ENCODE peak calls at places on chromosome X, in eight cellular contexts. O, P, I, N, X, W, G and D are unnamed samples.

GRCh38 chrX:39258331-39258730 is 457.1 kb downstream of the MID1IP1 start:
- DNase-seq in G (no peak), I (peak), X (no peak), W (no peak), N (peak), P (no peak), O (no peak), D (no peak)

GRCh38 chrX:109312757-109313156 is 169.1 kb downstream of the GUCY2F start:
- DNase-seq in O (no peak), I (no peak), X (no peak), W (no peak), G (no peak), N (no peak), P (no peak), D (no peak)

GRCh38 chrX:106397788-106398538 is 213.8 kb upstream of the RADX start:
- DNase-seq in G (no peak), P (no peak), I (no peak), X (peak), W (no peak), N (peak), O (no peak), D (no peak)

GRCh38 chrX:134177527-134177926 is 59.5 kb upstream of the CCDC160 start:
- DNase-seq in P (no peak), I (no peak), O (no peak), X (no peak), G (no peak), N (no peak), W (no peak), D (no peak)

GRCh38 chrX:134338527-134338926 is 101.5 kb downstream of the CCDC160 start:
- DNase-seq in W (no peak), G (no peak), P (no peak), N (no peak), X (no peak), O (no peak), I (no peak), D (no peak)

GRCh38 chrX:47540754-47541538 is 20.1 kb upstream of the ARAF start:
- DNase-seq in I (peak), P (no peak), G (peak), N (peak), O (no peak), W (no peak), X (peak), D (no peak)

GRCh38 chrX:10050481-10050880 is 83.3 kb downstream of the CLDN34 start:
- DNase-seq in G (no peak), O (no peak), P (no peak), X (peak), I (no peak), W (no peak), N (peak), D (no peak)

GRCh38 chrX:69538321-69538876 is 34.3 kb downstream of the NALF2 start:
- DNase-seq in O (peak), W (peak), P (peak), I (no peak), G (peak), X (peak), N (peak), D (peak)

GRCh38 chrX:120560842-120561633 is at the start of gene CUL4B:
- DNase-seq in N (peak), X (peak), I (peak), G (peak), O (peak), W (peak), P (peak), D (peak)

GRCh38 chrX:110944323-110944761 is 148.7 kb upstream of the CHRDL1 start:
- DNase-seq in X (peak), O (no peak), I (peak), N (no peak), W (no peak), G (no peak), P (no peak), D (no peak)

GRCh38 chrX:45711231-45711630 is 510.6 kb upstream of the DIPK2B start:
- DNase-seq in I (no peak), W (no peak), O (no peak), G (no peak), N (peak), X (peak), P (no peak), D (no peak)

GRCh38 chrX:134821370-134821769 is 163.1 kb upstream of the PLAC1 start:
- DNase-seq in I (no peak), W (no peak), O (no peak), X (peak), N (peak), G (no peak), P (no peak), D (no peak)